ENCODE peak calls at places on chromosomes 3 and 15, in nine cellular contexts. One of them, this sample, is unnamed.

GRCh38 chr3:127984241-127984975 is 67.8 kb upstream of the SEC61A1 start:
- DNase-seq in stimulated activated CD4-positive, alpha-beta T cell treated with anti-CD3 and anti-CD28 coated beads, TNF-alpha, amount 100 ng/mL, for 4 hours: no peak
- DNase-seq in glomerular endothelial cell: no peak
- DNase-seq in Peyer's patch: no peak
- DNase-seq in upper lobe of left lung: no peak
- DNase-seq in activated CD4-positive, alpha-beta T cell treated with anti-CD3 and anti-CD28 coated beads, Interleukin-2, amount 50 U/mL, for 1 hour: no peak
- DNase-seq in stimulated activated CD8-positive, alpha-beta memory T cell treated with anti-CD3 and anti-CD28 coated beads, Interleukin-15, amount 100 ng/mL, for 1 hour: no peak
- DNase-seq in activated CD8-positive, alpha-beta memory T cell treated with anti-CD3 and anti-CD28 coated beads, Interleukin-2, amount 50 U/mL, for 4 hours: no peak
- DNase-seq in neural crest cell: no peak
- DNase-seq in this sample: no peak

GRCh38 chr15:94417464-94418293 is 186.3 kb downstream of the MCTP2 start:
- DNase-seq in stimulated activated CD4-positive, alpha-beta T cell treated with anti-CD3 and anti-CD28 coated beads, TNF-alpha, amount 100 ng/mL, for 4 hours: no peak
- DNase-seq in glomerular endothelial cell: no peak
- DNase-seq in Peyer's patch: no peak
- DNase-seq in upper lobe of left lung: no peak
- DNase-seq in activated CD4-positive, alpha-beta T cell treated with anti-CD3 and anti-CD28 coated beads, Interleukin-2, amount 50 U/mL, for 1 hour: no peak
- DNase-seq in stimulated activated CD8-positive, alpha-beta memory T cell treated with anti-CD3 and anti-CD28 coated beads, Interleukin-15, amount 100 ng/mL, for 1 hour: no peak
- DNase-seq in activated CD8-positive, alpha-beta memory T cell treated with anti-CD3 and anti-CD28 coated beads, Interleukin-2, amount 50 U/mL, for 4 hours: no peak
- DNase-seq in neural crest cell: no peak
- DNase-seq in this sample: no peak

GRCh38 chr3:108201258-108201657 is 21.0 kb downstream of the IFT57 start:
- DNase-seq in stimulated activated CD4-positive, alpha-beta T cell treated with anti-CD3 and anti-CD28 coated beads, TNF-alpha, amount 100 ng/mL, for 4 hours: no peak
- DNase-seq in glomerular endothelial cell: no peak
- DNase-seq in Peyer's patch: no peak
- DNase-seq in upper lobe of left lung: no peak
- DNase-seq in activated CD4-positive, alpha-beta T cell treated with anti-CD3 and anti-CD28 coated beads, Interleukin-2, amount 50 U/mL, for 1 hour: no peak
- DNase-seq in stimulated activated CD8-positive, alpha-beta memory T cell treated with anti-CD3 and anti-CD28 coated beads, Interleukin-15, amount 100 ng/mL, for 1 hour: no peak
- DNase-seq in activated CD8-positive, alpha-beta memory T cell treated with anti-CD3 and anti-CD28 coated beads, Interleukin-2, amount 50 U/mL, for 4 hours: no peak
- DNase-seq in neural crest cell: no peak
- DNase-seq in this sample: no peak

GRCh38 chr15:76566276-76566675 is 229.7 kb downstream of the ISL2 start:
- DNase-seq in stimulated activated CD4-positive, alpha-beta T cell treated with anti-CD3 and anti-CD28 coated beads, TNF-alpha, amount 100 ng/mL, for 4 hours: no peak
- DNase-seq in glomerular endothelial cell: no peak
- DNase-seq in Peyer's patch: no peak
- DNase-seq in upper lobe of left lung: no peak
- DNase-seq in activated CD4-positive, alpha-beta T cell treated with anti-CD3 and anti-CD28 coated beads, Interleukin-2, amount 50 U/mL, for 1 hour: no peak
- DNase-seq in stimulated activated CD8-positive, alpha-beta memory T cell treated with anti-CD3 and anti-CD28 coated beads, Interleukin-15, amount 100 ng/mL, for 1 hour: no peak
- DNase-seq in activated CD8-positive, alpha-beta memory T cell treated with anti-CD3 and anti-CD28 coated beads, Interleukin-2, amount 50 U/mL, for 4 hours: no peak
- DNase-seq in neural crest cell: no peak
- DNase-seq in this sample: peak

GRCh38 chr15:92839696-92840095 is 60.4 kb upstream of the CHD2 start:
- DNase-seq in stimulated activated CD4-positive, alpha-beta T cell treated with anti-CD3 and anti-CD28 coated beads, TNF-alpha, amount 100 ng/mL, for 4 hours: no peak
- DNase-seq in glomerular endothelial cell: no peak
- DNase-seq in Peyer's patch: peak
- DNase-seq in upper lobe of left lung: peak
- DNase-seq in activated CD4-positive, alpha-beta T cell treated with anti-CD3 and anti-CD28 coated beads, Interleukin-2, amount 50 U/mL, for 1 hour: no peak
- DNase-seq in stimulated activated CD8-positive, alpha-beta memory T cell treated with anti-CD3 and anti-CD28 coated beads, Interleukin-15, amount 100 ng/mL, for 1 hour: no peak
- DNase-seq in activated CD8-positive, alpha-beta memory T cell treated with anti-CD3 and anti-CD28 coated beads, Interleukin-2, amount 50 U/mL, for 4 hours: no peak
- DNase-seq in neural crest cell: no peak
- DNase-seq in this sample: no peak

GRCh38 chr3:42690191-42690590 is 4.9 kb downstream of the KLHL40 start:
- DNase-seq in stimulated activated CD4-positive, alpha-beta T cell treated with anti-CD3 and anti-CD28 coated beads, TNF-alpha, amount 100 ng/mL, for 4 hours: no peak
- DNase-seq in glomerular endothelial cell: no peak
- DNase-seq in Peyer's patch: no peak
- DNase-seq in upper lobe of left lung: no peak
- DNase-seq in activated CD4-positive, alpha-beta T cell treated with anti-CD3 and anti-CD28 coated beads, Interleukin-2, amount 50 U/mL, for 1 hour: no peak
- DNase-seq in stimulated activated CD8-positive, alpha-beta memory T cell treated with anti-CD3 and anti-CD28 coated beads, Interleukin-15, amount 100 ng/mL, for 1 hour: no peak
- DNase-seq in activated CD8-positive, alpha-beta memory T cell treated with anti-CD3 and anti-CD28 coated beads, Interleukin-2, amount 50 U/mL, for 4 hours: no peak
- DNase-seq in neural crest cell: no peak
- DNase-seq in this sample: no peak

GRCh38 chr3:23807161-23808015 is 1.6 kb downstream of the UBE2E1 start:
- DNase-seq in stimulated activated CD4-positive, alpha-beta T cell treated with anti-CD3 and anti-CD28 coated beads, TNF-alpha, amount 100 ng/mL, for 4 hours: no peak
- DNase-seq in glomerular endothelial cell: no peak
- DNase-seq in Peyer's patch: no peak
- DNase-seq in upper lobe of left lung: peak
- DNase-seq in activated CD4-positive, alpha-beta T cell treated with anti-CD3 and anti-CD28 coated beads, Interleukin-2, amount 50 U/mL, for 1 hour: peak
- DNase-seq in stimulated activated CD8-positive, alpha-beta memory T cell treated with anti-CD3 and anti-CD28 coated beads, Interleukin-15, amount 100 ng/mL, for 1 hour: no peak
- DNase-seq in activated CD8-positive, alpha-beta memory T cell treated with anti-CD3 and anti-CD28 coated beads, Interleukin-2, amount 50 U/mL, for 4 hours: no peak
- DNase-seq in neural crest cell: no peak
- DNase-seq in this sample: peak

GRCh38 chr3:11603628-11604027 is 40.1 kb downstream of the VGLL4 start:
- DNase-seq in stimulated activated CD4-positive, alpha-beta T cell treated with anti-CD3 and anti-CD28 coated beads, TNF-alpha, amount 100 ng/mL, for 4 hours: no peak
- DNase-seq in glomerular endothelial cell: no peak
- DNase-seq in Peyer's patch: peak
- DNase-seq in upper lobe of left lung: no peak
- DNase-seq in activated CD4-positive, alpha-beta T cell treated with anti-CD3 and anti-CD28 coated beads, Interleukin-2, amount 50 U/mL, for 1 hour: no peak
- DNase-seq in stimulated activated CD8-positive, alpha-beta memory T cell treated with anti-CD3 and anti-CD28 coated beads, Interleukin-15, amount 100 ng/mL, for 1 hour: no peak
- DNase-seq in activated CD8-positive, alpha-beta memory T cell treated with anti-CD3 and anti-CD28 coated beads, Interleukin-2, amount 50 U/mL, for 4 hours: no peak
- DNase-seq in neural crest cell: no peak
- DNase-seq in this sample: no peak

GRCh38 chr3:100603449-100603848 is 6.0 kb upstream of the ADGRG7 start:
- DNase-seq in stimulated activated CD4-positive, alpha-beta T cell treated with anti-CD3 and anti-CD28 coated beads, TNF-alpha, amount 100 ng/mL, for 4 hours: no peak
- DNase-seq in glomerular endothelial cell: no peak
- DNase-seq in Peyer's patch: no peak
- DNase-seq in upper lobe of left lung: no peak
- DNase-seq in activated CD4-positive, alpha-beta T cell treated with anti-CD3 and anti-CD28 coated beads, Interleukin-2, amount 50 U/mL, for 1 hour: no peak
- DNase-seq in stimulated activated CD8-positive, alpha-beta memory T cell treated with anti-CD3 and anti-CD28 coated beads, Interleukin-15, amount 100 ng/mL, for 1 hour: no peak
- DNase-seq in activated CD8-positive, alpha-beta memory T cell treated with anti-CD3 and anti-CD28 coated beads, Interleukin-2, amount 50 U/mL, for 4 hours: no peak
- DNase-seq in neural crest cell: no peak
- DNase-seq in this sample: no peak

GRCh38 chr15:80484312-80484981 is 80.3 kb downstream of the ARNT2 start:
- DNase-seq in stimulated activated CD4-positive, alpha-beta T cell treated with anti-CD3 and anti-CD28 coated beads, TNF-alpha, amount 100 ng/mL, for 4 hours: no peak
- DNase-seq in glomerular endothelial cell: no peak
- DNase-seq in Peyer's patch: no peak
- DNase-seq in upper lobe of left lung: no peak
- DNase-seq in activated CD4-positive, alpha-beta T cell treated with anti-CD3 and anti-CD28 coated beads, Interleukin-2, amount 50 U/mL, for 1 hour: no peak
- DNase-seq in stimulated activated CD8-positive, alpha-beta memory T cell treated with anti-CD3 and anti-CD28 coated beads, Interleukin-15, amount 100 ng/mL, for 1 hour: no peak
- DNase-seq in activated CD8-positive, alpha-beta memory T cell treated with anti-CD3 and anti-CD28 coated beads, Interleukin-2, amount 50 U/mL, for 4 hours: no peak
- DNase-seq in neural crest cell: no peak
- DNase-seq in this sample: no peak

GRCh38 chr15:26981492-26981891 is 10.5 kb downstream of the GABRG3 start:
- DNase-seq in stimulated activated CD4-positive, alpha-beta T cell treated with anti-CD3 and anti-CD28 coated beads, TNF-alpha, amount 100 ng/mL, for 4 hours: no peak
- DNase-seq in glomerular endothelial cell: no peak
- DNase-seq in Peyer's patch: no peak
- DNase-seq in upper lobe of left lung: no peak
- DNase-seq in activated CD4-positive, alpha-beta T cell treated with anti-CD3 and anti-CD28 coated beads, Interleukin-2, amount 50 U/mL, for 1 hour: no peak
- DNase-seq in stimulated activated CD8-positive, alpha-beta memory T cell treated with anti-CD3 and anti-CD28 coated beads, Interleukin-15, amount 100 ng/mL, for 1 hour: no peak
- DNase-seq in activated CD8-positive, alpha-beta memory T cell treated with anti-CD3 and anti-CD28 coated beads, Interleukin-2, amount 50 U/mL, for 4 hours: no peak
- DNase-seq in neural crest cell: no peak
- DNase-seq in this sample: no peak

GRCh38 chr15:51768018-51768417 is 16.6 kb downstream of the TMOD2 start:
- DNase-seq in stimulated activated CD4-positive, alpha-beta T cell treated with anti-CD3 and anti-CD28 coated beads, TNF-alpha, amount 100 ng/mL, for 4 hours: no peak
- DNase-seq in glomerular endothelial cell: no peak
- DNase-seq in Peyer's patch: no peak
- DNase-seq in upper lobe of left lung: peak
- DNase-seq in activated CD4-positive, alpha-beta T cell treated with anti-CD3 and anti-CD28 coated beads, Interleukin-2, amount 50 U/mL, for 1 hour: no peak
- DNase-seq in stimulated activated CD8-positive, alpha-beta memory T cell treated with anti-CD3 and anti-CD28 coated beads, Interleukin-15, amount 100 ng/mL, for 1 hour: no peak
- DNase-seq in activated CD8-positive, alpha-beta memory T cell treated with anti-CD3 and anti-CD28 coated beads, Interleukin-2, amount 50 U/mL, for 4 hours: peak
- DNase-seq in neural crest cell: no peak
- DNase-seq in this sample: peak

GRCh38 chr3:169479314-169479939 is 184.1 kb downstream of the MECOM start:
- DNase-seq in stimulated activated CD4-positive, alpha-beta T cell treated with anti-CD3 and anti-CD28 coated beads, TNF-alpha, amount 100 ng/mL, for 4 hours: no peak
- DNase-seq in glomerular endothelial cell: no peak
- DNase-seq in Peyer's patch: no peak
- DNase-seq in upper lobe of left lung: no peak
- DNase-seq in activated CD4-positive, alpha-beta T cell treated with anti-CD3 and anti-CD28 coated beads, Interleukin-2, amount 50 U/mL, for 1 hour: no peak
- DNase-seq in stimulated activated CD8-positive, alpha-beta memory T cell treated with anti-CD3 and anti-CD28 coated beads, Interleukin-15, amount 100 ng/mL, for 1 hour: no peak
- DNase-seq in activated CD8-positive, alpha-beta memory T cell treated with anti-CD3 and anti-CD28 coated beads, Interleukin-2, amount 50 U/mL, for 4 hours: no peak
- DNase-seq in neural crest cell: no peak
- DNase-seq in this sample: no peak

GRCh38 chr3:172152869-172153268 is 113.5 kb downstream of the FNDC3B start:
- DNase-seq in stimulated activated CD4-positive, alpha-beta T cell treated with anti-CD3 and anti-CD28 coated beads, TNF-alpha, amount 100 ng/mL, for 4 hours: no peak
- DNase-seq in glomerular endothelial cell: no peak
- DNase-seq in Peyer's patch: no peak
- DNase-seq in upper lobe of left lung: no peak
- DNase-seq in activated CD4-positive, alpha-beta T cell treated with anti-CD3 and anti-CD28 coated beads, Interleukin-2, amount 50 U/mL, for 1 hour: no peak
- DNase-seq in stimulated activated CD8-positive, alpha-beta memory T cell treated with anti-CD3 and anti-CD28 coated beads, Interleukin-15, amount 100 ng/mL, for 1 hour: no peak
- DNase-seq in activated CD8-positive, alpha-beta memory T cell treated with anti-CD3 and anti-CD28 coated beads, Interleukin-2, amount 50 U/mL, for 4 hours: no peak
- DNase-seq in neural crest cell: no peak
- DNase-seq in this sample: no peak

GRCh38 chr3:99933971-99934750 is 116.5 kb downstream of the CMSS1 start:
- DNase-seq in stimulated activated CD4-positive, alpha-beta T cell treated with anti-CD3 and anti-CD28 coated beads, TNF-alpha, amount 100 ng/mL, for 4 hours: no peak
- DNase-seq in glomerular endothelial cell: no peak
- DNase-seq in Peyer's patch: no peak
- DNase-seq in upper lobe of left lung: no peak
- DNase-seq in activated CD4-positive, alpha-beta T cell treated with anti-CD3 and anti-CD28 coated beads, Interleukin-2, amount 50 U/mL, for 1 hour: no peak
- DNase-seq in stimulated activated CD8-positive, alpha-beta memory T cell treated with anti-CD3 and anti-CD28 coated beads, Interleukin-15, amount 100 ng/mL, for 1 hour: no peak
- DNase-seq in activated CD8-positive, alpha-beta memory T cell treated with anti-CD3 and anti-CD28 coated beads, Interleukin-2, amount 50 U/mL, for 4 hours: no peak
- DNase-seq in neural crest cell: no peak
- DNase-seq in this sample: no peak

GRCh38 chr3:49397470-49397869 is 14.3 kb downstream of the RHOA start:
- DNase-seq in stimulated activated CD4-positive, alpha-beta T cell treated with anti-CD3 and anti-CD28 coated beads, TNF-alpha, amount 100 ng/mL, for 4 hours: no peak
- DNase-seq in glomerular endothelial cell: no peak
- DNase-seq in Peyer's patch: no peak
- DNase-seq in upper lobe of left lung: no peak
- DNase-seq in activated CD4-positive, alpha-beta T cell treated with anti-CD3 and anti-CD28 coated beads, Interleukin-2, amount 50 U/mL, for 1 hour: no peak
- DNase-seq in stimulated activated CD8-positive, alpha-beta memory T cell treated with anti-CD3 and anti-CD28 coated beads, Interleukin-15, amount 100 ng/mL, for 1 hour: no peak
- DNase-seq in activated CD8-positive, alpha-beta memory T cell treated with anti-CD3 and anti-CD28 coated beads, Interleukin-2, amount 50 U/mL, for 4 hours: no peak
- DNase-seq in neural crest cell: no peak
- DNase-seq in this sample: peak

GRCh38 chr15:60814855-60815254 is 335.9 kb upstream of the ICE2 start:
- DNase-seq in stimulated activated CD4-positive, alpha-beta T cell treated with anti-CD3 and anti-CD28 coated beads, TNF-alpha, amount 100 ng/mL, for 4 hours: no peak
- DNase-seq in glomerular endothelial cell: no peak
- DNase-seq in Peyer's patch: no peak
- DNase-seq in upper lobe of left lung: no peak
- DNase-seq in activated CD4-positive, alpha-beta T cell treated with anti-CD3 and anti-CD28 coated beads, Interleukin-2, amount 50 U/mL, for 1 hour: no peak
- DNase-seq in stimulated activated CD8-positive, alpha-beta memory T cell treated with anti-CD3 and anti-CD28 coated beads, Interleukin-15, amount 100 ng/mL, for 1 hour: no peak
- DNase-seq in activated CD8-positive, alpha-beta memory T cell treated with anti-CD3 and anti-CD28 coated beads, Interleukin-2, amount 50 U/mL, for 4 hours: no peak
- DNase-seq in neural crest cell: no peak
- DNase-seq in this sample: no peak

GRCh38 chr3:194521514-194522260 is 34.9 kb upstream of the ATP13A3 start:
- DNase-seq in stimulated activated CD4-positive, alpha-beta T cell treated with anti-CD3 and anti-CD28 coated beads, TNF-alpha, amount 100 ng/mL, for 4 hours: no peak
- DNase-seq in glomerular endothelial cell: no peak
- DNase-seq in Peyer's patch: no peak
- DNase-seq in upper lobe of left lung: no peak
- DNase-seq in activated CD4-positive, alpha-beta T cell treated with anti-CD3 and anti-CD28 coated beads, Interleukin-2, amount 50 U/mL, for 1 hour: no peak
- DNase-seq in stimulated activated CD8-positive, alpha-beta memory T cell treated with anti-CD3 and anti-CD28 coated beads, Interleukin-15, amount 100 ng/mL, for 1 hour: no peak
- DNase-seq in activated CD8-positive, alpha-beta memory T cell treated with anti-CD3 and anti-CD28 coated beads, Interleukin-2, amount 50 U/mL, for 4 hours: no peak
- DNase-seq in neural crest cell: no peak
- DNase-seq in this sample: no peak

GRCh38 chr15:97977734-97978133 is 17.2 kb downstream of the ARRDC4 start:
- DNase-seq in stimulated activated CD4-positive, alpha-beta T cell treated with anti-CD3 and anti-CD28 coated beads, TNF-alpha, amount 100 ng/mL, for 4 hours: no peak
- DNase-seq in glomerular endothelial cell: no peak
- DNase-seq in Peyer's patch: no peak
- DNase-seq in upper lobe of left lung: no peak
- DNase-seq in activated CD4-positive, alpha-beta T cell treated with anti-CD3 and anti-CD28 coated beads, Interleukin-2, amount 50 U/mL, for 1 hour: no peak
- DNase-seq in stimulated activated CD8-positive, alpha-beta memory T cell treated with anti-CD3 and anti-CD28 coated beads, Interleukin-15, amount 100 ng/mL, for 1 hour: no peak
- DNase-seq in activated CD8-positive, alpha-beta memory T cell treated with anti-CD3 and anti-CD28 coated beads, Interleukin-2, amount 50 U/mL, for 4 hours: no peak
- DNase-seq in neural crest cell: no peak
- DNase-seq in this sample: no peak

GRCh38 chr3:102069211-102069662 is 219.9 kb downstream of the NFKBIZ start:
- DNase-seq in stimulated activated CD4-positive, alpha-beta T cell treated with anti-CD3 and anti-CD28 coated beads, TNF-alpha, amount 100 ng/mL, for 4 hours: no peak
- DNase-seq in glomerular endothelial cell: no peak
- DNase-seq in Peyer's patch: peak
- DNase-seq in upper lobe of left lung: no peak
- DNase-seq in activated CD4-positive, alpha-beta T cell treated with anti-CD3 and anti-CD28 coated beads, Interleukin-2, amount 50 U/mL, for 1 hour: no peak
- DNase-seq in stimulated activated CD8-positive, alpha-beta memory T cell treated with anti-CD3 and anti-CD28 coated beads, Interleukin-15, amount 100 ng/mL, for 1 hour: no peak
- DNase-seq in activated CD8-positive, alpha-beta memory T cell treated with anti-CD3 and anti-CD28 coated beads, Interleukin-2, amount 50 U/mL, for 4 hours: no peak
- DNase-seq in neural crest cell: no peak
- DNase-seq in this sample: no peak

This sample was measured in G401.